ENCODE peak calls at places on chromosome 18, in seven cellular contexts. One of them, this sample, is unnamed.

GRCh38 chr18:37299471-37300304 is 265.9 kb downstream of the CELF4 start:
- DNase-seq in K562: peak; percentile 79
- DNase-seq in GM13977: no peak
- DNase-seq in bronchial epithelial cell: peak; percentile 95
- DNase-seq in stomach: peak; percentile 85
- DNase-seq in neural crest cell: no peak
- DNase-seq in WERI-Rb-1: no peak
- DNase-seq in this sample: peak; percentile 88

GRCh38 chr18:13455960-13456471 is 237.5 kb downstream of the LDLRAD4 start:
- DNase-seq in bronchial epithelial cell: no peak
- DNase-seq in WERI-Rb-1: no peak
- DNase-seq in neural crest cell: no peak
- DNase-seq in stomach: no peak
- DNase-seq in GM13977: peak; percentile 50
- DNase-seq in K562: no peak
- DNase-seq in this sample: no peak

GRCh38 chr18:75526038-75526437 is 98.5 kb upstream of the SMIM21 start:
- DNase-seq in K562: no peak
- DNase-seq in bronchial epithelial cell: no peak
- DNase-seq in neural crest cell: no peak
- DNase-seq in WERI-Rb-1: no peak
- DNase-seq in stomach: no peak
- DNase-seq in GM13977: no peak
- DNase-seq in this sample: no peak

GRCh38 chr18:73896685-73897084 is 250.9 kb downstream of the FBXO15 start:
- DNase-seq in WERI-Rb-1: no peak
- DNase-seq in stomach: no peak
- DNase-seq in bronchial epithelial cell: peak; percentile 8
- DNase-seq in K562: no peak
- DNase-seq in GM13977: no peak
- DNase-seq in neural crest cell: no peak
- DNase-seq in this sample: no peak

GRCh38 chr18:62386091-62386490 is 61.0 kb downstream of the TNFRSF11A start:
- DNase-seq in WERI-Rb-1: no peak
- DNase-seq in neural crest cell: no peak
- DNase-seq in GM13977: no peak
- DNase-seq in stomach: no peak
- DNase-seq in K562: no peak
- DNase-seq in bronchial epithelial cell: no peak
- DNase-seq in this sample: no peak

GRCh38 chr18:65435529-65435928 is 315.3 kb upstream of the CDH7 start:
- DNase-seq in WERI-Rb-1: no peak
- DNase-seq in neural crest cell: no peak
- DNase-seq in GM13977: no peak
- DNase-seq in stomach: no peak
- DNase-seq in bronchial epithelial cell: no peak
- DNase-seq in K562: no peak
- DNase-seq in this sample: no peak

GRCh38 chr18:60157810-60158209 is 214.8 kb downstream of the MC4R start:
- DNase-seq in GM13977: no peak
- DNase-seq in bronchial epithelial cell: no peak
- DNase-seq in stomach: no peak
- DNase-seq in neural crest cell: no peak
- DNase-seq in K562: no peak
- DNase-seq in WERI-Rb-1: no peak
- DNase-seq in this sample: no peak

GRCh38 chr18:34643982-34644381 is 66.1 kb upstream of the DTNA start:
- DNase-seq in neural crest cell: no peak
- DNase-seq in WERI-Rb-1: no peak
- DNase-seq in bronchial epithelial cell: no peak
- DNase-seq in K562: no peak
- DNase-seq in stomach: no peak
- DNase-seq in GM13977: no peak
- DNase-seq in this sample: no peak

GRCh38 chr18:10490401-10491289 is 35.2 kb upstream of the NAPG start:
- DNase-seq in neural crest cell: no peak
- DNase-seq in GM13977: peak; percentile 72
- DNase-seq in stomach: no peak
- DNase-seq in bronchial epithelial cell: no peak
- DNase-seq in WERI-Rb-1: peak; percentile 54
- DNase-seq in K562: peak; percentile 59
- DNase-seq in this sample: no peak

GRCh38 chr18:45526120-45526841 is 89.0 kb upstream of the SLC14A2 start:
- DNase-seq in bronchial epithelial cell: peak; percentile 6
- DNase-seq in GM13977: no peak
- DNase-seq in neural crest cell: no peak
- DNase-seq in K562: no peak
- DNase-seq in WERI-Rb-1: no peak
- DNase-seq in stomach: no peak
- DNase-seq in this sample: no peak

GRCh38 chr18:67783215-67783946 is 266.9 kb upstream of the DSEL start:
- DNase-seq in neural crest cell: no peak
- DNase-seq in K562: no peak
- DNase-seq in GM13977: no peak
- DNase-seq in WERI-Rb-1: no peak
- DNase-seq in bronchial epithelial cell: peak; percentile 95
- DNase-seq in stomach: no peak
- DNase-seq in this sample: no peak

GRCh38 chr18:55097406-55098170 is 138.3 kb upstream of the CCDC68 start:
- DNase-seq in bronchial epithelial cell: no peak
- DNase-seq in K562: peak; percentile 13
- DNase-seq in GM13977: no peak
- DNase-seq in neural crest cell: no peak
- DNase-seq in stomach: no peak
- DNase-seq in WERI-Rb-1: peak; percentile 22
- DNase-seq in this sample: no peak

GRCh38 chr18:50281295-50281971 is at the start of gene MBD1:
- DNase-seq in WERI-Rb-1: peak; percentile 99
- DNase-seq in K562: peak; percentile 94
- DNase-seq in bronchial epithelial cell: peak; percentile 95
- DNase-seq in neural crest cell: peak; percentile 87
- DNase-seq in stomach: peak; percentile 96
- DNase-seq in GM13977: peak; percentile 98
- DNase-seq in this sample: peak; percentile 96

GRCh38 chr18:48534364-48534763 is 4.5 kb upstream of the CTIF start:
- DNase-seq in bronchial epithelial cell: no peak
- DNase-seq in WERI-Rb-1: no peak
- DNase-seq in neural crest cell: no peak
- DNase-seq in K562: no peak
- DNase-seq in GM13977: no peak
- DNase-seq in stomach: no peak
- DNase-seq in this sample: no peak

DNA sequence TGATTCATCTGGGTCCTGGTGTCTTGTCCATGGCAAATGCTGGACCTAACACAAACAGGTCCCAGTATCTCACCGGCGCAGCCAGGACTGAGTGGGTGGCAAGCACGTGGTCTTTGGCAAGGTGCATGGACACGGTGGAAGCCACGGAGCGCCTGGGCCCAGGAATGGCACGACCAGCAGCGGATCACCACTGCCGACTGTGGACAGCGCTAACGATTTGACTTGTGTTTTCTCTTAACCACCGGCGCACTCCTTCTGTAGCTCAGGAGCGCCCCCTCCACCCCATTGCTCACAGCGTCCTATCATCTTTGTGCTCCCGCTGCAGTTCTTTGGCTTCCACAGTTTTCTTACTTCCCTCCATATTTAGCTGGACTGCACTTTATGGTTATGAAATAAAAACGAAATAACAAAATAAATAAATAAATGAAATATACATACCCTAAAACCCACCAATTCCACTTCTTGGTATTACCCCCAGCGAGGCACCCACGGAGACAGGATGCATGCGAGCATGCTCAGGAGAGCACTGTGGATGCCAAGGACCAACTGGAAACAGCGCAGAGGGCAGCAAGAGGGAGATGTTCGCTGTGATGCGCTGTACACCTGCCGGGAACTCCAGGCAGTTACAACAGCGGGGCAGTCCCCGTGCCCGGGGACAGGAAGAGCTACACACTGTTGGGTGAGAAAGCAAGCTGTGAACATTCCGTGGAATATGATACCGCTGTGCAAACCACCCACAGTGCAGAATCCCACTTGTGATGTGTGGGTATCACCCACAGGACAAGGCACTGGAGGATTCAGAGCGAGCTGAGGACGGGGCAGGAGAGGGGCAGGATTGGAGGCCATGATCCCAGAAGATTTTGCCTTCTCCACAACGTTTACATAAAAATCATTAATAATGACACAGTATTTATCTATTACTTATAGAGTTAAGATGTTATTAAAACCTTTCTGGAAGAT is 7.0 kb upstream of the CIDEA start:
- DNase-seq in WERI-Rb-1: no peak
- DNase-seq in GM13977: no peak
- DNase-seq in neural crest cell: peak; percentile 61
- DNase-seq in stomach: no peak
- DNase-seq in bronchial epithelial cell: no peak
- DNase-seq in K562: peak; percentile 71
- DNase-seq in this sample: no peak
- TF ChIP-seq CTCF in WERI-Rb-1: no peak
- TF ChIP-seq CTCF in GM13977: peak; percentile 43
- TF ChIP-seq CTCF in neural crest cell: peak; percentile 50
- TF ChIP-seq CTCF in stomach: no peak
- TF ChIP-seq CTCF in bronchial epithelial cell: peak; percentile 58
- TF ChIP-seq CTCF in K562: peak; percentile 86
- TF ChIP-seq CTCF in this sample: no peak

GRCh38 chr18:21117385-21118135 is 5.9 kb upstream of the ROCK1 start:
- DNase-seq in K562: no peak
- DNase-seq in WERI-Rb-1: no peak
- DNase-seq in GM13977: no peak
- DNase-seq in stomach: no peak
- DNase-seq in neural crest cell: no peak
- DNase-seq in bronchial epithelial cell: no peak
- DNase-seq in this sample: no peak

GRCh38 chr18:21112543-21113105 is 1.0 kb upstream of the ROCK1 start:
- DNase-seq in K562: peak; percentile 9
- DNase-seq in GM13977: no peak
- DNase-seq in neural crest cell: no peak
- DNase-seq in stomach: no peak
- DNase-seq in WERI-Rb-1: no peak
- DNase-seq in bronchial epithelial cell: no peak
- DNase-seq in this sample: no peak

GRCh38 chr18:21111351-21112139 is at the start of gene ROCK1:
- DNase-seq in stomach: peak; percentile 99
- DNase-seq in WERI-Rb-1: peak; percentile 98
- DNase-seq in K562: peak; percentile 97
- DNase-seq in GM13977: peak; percentile 97
- DNase-seq in neural crest cell: peak; percentile 98
- DNase-seq in bronchial epithelial cell: peak; percentile 89
- DNase-seq in this sample: peak; percentile 98

GRCh38 chr18:21112140-21112473 is 494 bp upstream of the ROCK1 start:
- DNase-seq in stomach: no peak
- DNase-seq in bronchial epithelial cell: no peak
- DNase-seq in GM13977: no peak
- DNase-seq in neural crest cell: no peak
- DNase-seq in WERI-Rb-1: no peak
- DNase-seq in K562: no peak
- DNase-seq in this sample: no peak

GRCh38 chr18:21115519-21116411 is 4.2 kb upstream of the ROCK1 start:
- DNase-seq in stomach: no peak
- DNase-seq in neural crest cell: no peak
- DNase-seq in WERI-Rb-1: no peak
- DNase-seq in GM13977: no peak
- DNase-seq in bronchial epithelial cell: no peak
- DNase-seq in K562: no peak
- DNase-seq in this sample: no peak
- TF ChIP-seq CTCF in stomach: no peak
- TF ChIP-seq CTCF in neural crest cell: no peak
- TF ChIP-seq CTCF in WERI-Rb-1: no peak
- TF ChIP-seq CTCF in GM13977: no peak
- TF ChIP-seq CTCF in bronchial epithelial cell: no peak
- TF ChIP-seq CTCF in K562: no peak
- TF ChIP-seq CTCF in this sample: no peak

GRCh38 chr18:3594760-3595241 is 144.8 kb downstream of the TGIF1 start:
- DNase-seq in GM13977: no peak
- DNase-seq in K562: peak; percentile 28
- DNase-seq in bronchial epithelial cell: peak; percentile 64
- DNase-seq in WERI-Rb-1: peak; percentile 36
- DNase-seq in neural crest cell: no peak
- DNase-seq in stomach: peak; percentile 37
- DNase-seq in this sample: no peak
- TF ChIP-seq CTCF in GM13977: no peak
- TF ChIP-seq CTCF in K562: no peak
- TF ChIP-seq CTCF in bronchial epithelial cell: no peak
- TF ChIP-seq CTCF in WERI-Rb-1: no peak
- TF ChIP-seq CTCF in neural crest cell: no peak
- TF ChIP-seq CTCF in stomach: no peak
- TF ChIP-seq CTCF in this sample: no peak

GRCh38 chr18:21242141-21243040 is at the start of gene GREB1L:
- DNase-seq in bronchial epithelial cell: peak; percentile 27
- DNase-seq in stomach: peak; percentile 63
- DNase-seq in GM13977: peak; percentile 71
- DNase-seq in WERI-Rb-1: peak; percentile 78
- DNase-seq in neural crest cell: peak; percentile 70
- DNase-seq in K562: no peak
- DNase-seq in this sample: peak; percentile 71
- TF ChIP-seq CTCF in bronchial epithelial cell: peak; percentile 37
- TF ChIP-seq CTCF in stomach: no peak
- TF ChIP-seq CTCF in GM13977: no peak
- TF ChIP-seq CTCF in WERI-Rb-1: peak; percentile 54
- TF ChIP-seq CTCF in neural crest cell: peak; percentile 52
- TF ChIP-seq CTCF in K562: no peak
- TF ChIP-seq CTCF in this sample: peak; percentile 22

GRCh38 chr18:76689646-76690264 is 132.6 kb upstream of the ZNF236 start:
- DNase-seq in WERI-Rb-1: peak; percentile 50
- DNase-seq in GM13977: no peak
- DNase-seq in bronchial epithelial cell: no peak
- DNase-seq in stomach: no peak
- DNase-seq in neural crest cell: no peak
- DNase-seq in K562: no peak
- DNase-seq in this sample: no peak
- TF ChIP-seq CTCF in WERI-Rb-1: peak; percentile 62
- TF ChIP-seq CTCF in GM13977: no peak
- TF ChIP-seq CTCF in bronchial epithelial cell: no peak
- TF ChIP-seq CTCF in stomach: no peak
- TF ChIP-seq CTCF in neural crest cell: peak; percentile 14
- TF ChIP-seq CTCF in K562: no peak
- TF ChIP-seq CTCF in this sample: no peak

DNA sequence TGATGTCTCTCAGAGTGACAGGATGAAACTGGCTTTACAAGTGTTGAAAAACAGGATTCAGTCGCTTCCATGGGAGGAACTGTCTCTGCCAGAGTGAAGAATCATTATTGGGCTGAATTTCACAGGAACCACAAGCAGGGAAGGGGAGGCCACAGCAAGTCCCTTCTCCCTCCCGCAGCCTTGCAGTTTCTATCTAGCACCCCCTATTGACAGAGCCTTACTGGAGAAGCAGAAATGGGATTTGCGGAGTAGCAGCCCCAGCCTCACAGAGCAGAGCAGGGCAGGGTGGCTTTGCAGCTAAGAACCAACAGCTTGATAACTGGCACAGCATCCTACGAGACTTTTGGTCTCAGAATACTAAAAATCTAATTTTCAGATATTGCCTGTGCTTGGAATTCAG is 33.3 kb upstream of the RMP24 start:
- DNase-seq in stomach: no peak
- DNase-seq in GM13977: no peak
- DNase-seq in WERI-Rb-1: no peak
- DNase-seq in K562: no peak
- DNase-seq in neural crest cell: no peak
- DNase-seq in bronchial epithelial cell: no peak
- DNase-seq in this sample: no peak
- TF ChIP-seq CTCF in stomach: no peak
- TF ChIP-seq CTCF in GM13977: peak; percentile 39
- TF ChIP-seq CTCF in WERI-Rb-1: peak; percentile 35
- TF ChIP-seq CTCF in K562: peak; percentile 52
- TF ChIP-seq CTCF in neural crest cell: peak; percentile 13
- TF ChIP-seq CTCF in bronchial epithelial cell: peak; percentile 26
- TF ChIP-seq CTCF in this sample: no peak